ENCODE peak calls at places on chromosome 17, in six cellular contexts. W is GM20000; Z is fibroblast of lung; M is suprapubic skin; N is CD8-positive, alpha-beta T cell; Q is fibroblast of mammary gland. U is an unnamed sample.

GRCh38 chr17:58446086-58446485 is 28.8 kb upstream of the RNF43 start:
- DNase-seq in W (no peak), Z (no peak), M (no peak), N (no peak), Q (no peak), U (no peak)

GRCh38 chr17:36127199-36127881 is 23.7 kb downstream of the CCL4 start:
- DNase-seq in W (no peak), Z (no peak), M (no peak), N (no peak), Q (no peak), U (peak; percentile 47)

GRCh38 chr17:42563950-42564349 is 2.0 kb downstream of the COASY start:
- DNase-seq in W (no peak), Z (no peak), M (no peak), N (no peak), Q (no peak), U (no peak)

GRCh38 chr17:1398900-1399299 is 1.1 kb downstream of the YWHAE start:
- DNase-seq in W (no peak), Z (peak; percentile 44), M (no peak), N (no peak), Q (peak; percentile 42), U (no peak)

GRCh38 chr17:77381731-77382130 is 241.0 kb downstream of the SEC14L1 start:
- DNase-seq in W (no peak), Z (no peak), M (no peak), N (no peak), Q (no peak), U (no peak)

GRCh38 chr17:8409966-8410881 is 12.6 kb upstream of the RNF222 start:
- DNase-seq in W (peak; percentile 70), Z (peak; percentile 68), M (peak; percentile 92), N (peak; percentile 70), Q (peak; percentile 84), U (peak; percentile 71)

GRCh38 chr17:57948555-57949420 is 6.4 kb downstream of the CUEDC1 start:
- DNase-seq in W (no peak), Z (peak; percentile 98), M (peak; percentile 75), N (no peak), Q (peak; percentile 98), U (no peak)

GRCh38 chr17:57638284-57638683 is 106.8 kb downstream of the CCDC182 start:
- DNase-seq in W (no peak), Z (no peak), M (no peak), N (no peak), Q (no peak), U (no peak)

GRCh38 chr17:34357398-34357797 is 1.1 kb downstream of the CCL13 start:
- DNase-seq in W (no peak), Z (no peak), M (no peak), N (no peak), Q (no peak), U (no peak)

GRCh38 chr17:67813803-67814180 is 11.5 kb upstream of the BPTF start:
- DNase-seq in W (no peak), Z (no peak), M (no peak), N (no peak), Q (no peak), U (no peak)

GRCh38 chr17:64152428-64153125 is 22.6 kb upstream of the ERN1 start:
- DNase-seq in W (no peak), Z (no peak), M (peak; percentile 35), N (no peak), Q (no peak), U (no peak)

GRCh38 chr17:35498429-35499178 is 38.9 kb downstream of the SLFN12L start:
- DNase-seq in W (no peak), Z (no peak), M (no peak), N (no peak), Q (no peak), U (no peak)

GRCh38 chr17:33725675-33726271 is 432.7 kb upstream of the ASIC2 start:
- DNase-seq in W (peak; percentile 45), Z (peak; percentile 1), M (no peak), N (no peak), Q (peak; percentile 17), U (peak; percentile 53)

GRCh38 chr17:76645481-76645880 is 1.9 kb upstream of the ST6GALNAC1 start:
- DNase-seq in W (no peak), Z (no peak), M (peak; percentile 0), N (no peak), Q (no peak), U (no peak)

GRCh38 chr17:39365252-39365651 is 36.2 kb downstream of the FBXL20 start:
- DNase-seq in W (no peak), Z (peak; percentile 85), M (no peak), N (no peak), Q (peak; percentile 77), U (no peak)

GRCh38 chr17:2347805-2348685 is 10.7 kb downstream of the SGSM2 start:
- DNase-seq in W (no peak), Z (peak; percentile 74), M (peak; percentile 63), N (no peak), Q (peak; percentile 93), U (no peak)

GRCh38 chr17:5097101-5097834 is 14.4 kb downstream of the ZNF232 start:
- DNase-seq in W (no peak), Z (no peak), M (peak; percentile 84), N (peak; percentile 36), Q (no peak), U (peak; percentile 25)

GRCh38 chr17:64282753-64283080 is 19.7 kb upstream of the TEX2 start:
- DNase-seq in W (no peak), Z (no peak), M (no peak), N (no peak), Q (no peak), U (no peak)

GRCh38 chr17:79978545-79978852 is 57.2 kb downstream of the TBC1D16 start:
- DNase-seq in W (no peak), Z (no peak), M (peak; percentile 68), N (no peak), Q (peak; percentile 38), U (no peak)

GRCh38 chr17:34178047-34178446 is 77.0 kb upstream of the CCL2 start:
- DNase-seq in W (no peak), Z (peak; percentile 20), M (no peak), N (no peak), Q (no peak), U (no peak)

GRCh38 chr17:39069114-39069756 is 82.2 kb downstream of the PLXDC1 start:
- DNase-seq in W (peak; percentile 68), Z (peak; percentile 46), M (no peak), N (no peak), Q (peak; percentile 53), U (peak; percentile 78)

GRCh38 chr17:9986754-9987382 is 81.8 kb upstream of the RCVRN start:
- DNase-seq in W (no peak), Z (no peak), M (no peak), N (no peak), Q (no peak), U (no peak)

DNA sequence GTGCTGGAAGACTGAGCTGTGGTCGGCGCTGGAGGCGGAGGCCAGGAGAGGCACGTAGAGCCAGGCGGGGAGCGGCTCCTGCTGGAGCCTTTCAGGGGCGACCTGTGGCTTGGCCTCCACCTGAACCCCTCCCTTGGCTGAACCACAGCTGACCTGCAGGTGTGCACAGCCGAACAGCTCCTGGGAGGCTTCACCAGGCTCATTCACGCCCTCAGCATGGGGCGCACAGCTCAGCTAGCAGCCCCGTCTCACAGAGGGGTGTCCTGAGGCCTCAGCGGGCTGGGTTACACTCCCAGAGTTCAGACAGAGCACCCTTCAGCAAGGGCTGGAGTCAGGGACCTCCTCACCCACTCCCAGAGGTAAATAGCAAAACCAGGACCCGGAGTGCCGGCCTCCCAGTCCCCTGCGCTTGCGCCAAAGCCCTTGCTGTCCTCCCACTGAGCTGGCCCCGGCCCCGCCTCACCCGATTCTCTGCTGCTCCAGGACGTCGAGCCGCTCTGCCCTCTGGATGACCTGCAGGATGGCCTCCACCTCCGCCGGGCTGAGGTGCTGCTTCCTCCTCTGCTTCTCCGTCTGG is 31.7 kb downstream of the RPH3AL start:
- DNase-seq in W (no peak), Z (no peak), M (peak; percentile 55), N (no peak), Q (no peak), U (no peak)
- TF ChIP-seq CTCF in W (no peak), Z (no peak), M (no peak), N (no peak), Q (no peak), U (no peak)

GRCh38 chr17:6426356-6427101 is 8.4 kb downstream of the AIPL1 start:
- DNase-seq in W (no peak), Z (no peak), M (no peak), N (no peak), Q (no peak), U (no peak)

GRCh38 chr17:6427284-6427781 is 7.6 kb downstream of the AIPL1 start:
- DNase-seq in W (peak; percentile 52), Z (peak; percentile 62), M (no peak), N (peak; percentile 18), Q (peak; percentile 17), U (peak; percentile 43)

GRCh38 chr17:6428207-6428965 is 6.5 kb downstream of the AIPL1 start:
- DNase-seq in W (no peak), Z (no peak), M (no peak), N (no peak), Q (no peak), U (no peak)

GRCh38 chr17:6429266-6429665 is 5.7 kb downstream of the AIPL1 start:
- DNase-seq in W (no peak), Z (no peak), M (no peak), N (no peak), Q (no peak), U (no peak)

DNA sequence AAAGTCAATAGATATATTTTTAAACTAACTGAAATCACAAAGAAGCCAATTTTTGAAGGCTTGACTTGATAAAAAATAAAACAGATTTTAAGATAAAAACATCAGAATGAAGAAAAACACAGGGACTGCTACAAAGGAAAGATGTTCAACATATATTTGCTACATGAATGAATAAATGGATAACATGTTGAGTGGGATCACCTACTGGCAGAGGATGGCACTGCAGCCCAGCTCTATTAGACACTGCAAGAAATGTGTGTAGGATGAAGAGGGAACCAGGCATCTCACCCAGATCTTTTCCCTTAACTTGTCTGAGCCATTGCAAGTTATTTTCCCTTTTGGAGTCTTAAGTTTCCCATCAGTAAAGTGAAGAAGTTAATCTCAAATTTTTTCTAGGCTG is 4.2 kb downstream of the AIPL1 start:
- DNase-seq in W (no peak), Z (no peak), M (no peak), N (no peak), Q (peak; percentile 13), U (no peak)
- TF ChIP-seq CTCF in W (peak; percentile 20), Z (peak; percentile 43), M (no peak), N (no peak), Q (peak; percentile 44), U (no peak)

GRCh38 chr17:75271955-75272847 is 1.2 kb upstream of the MIF4GD start:
- DNase-seq in W (no peak), Z (peak; percentile 65), M (no peak), N (no peak), Q (peak; percentile 50), U (no peak)

GRCh38 chr17:75268931-75269330 is 2.1 kb downstream of the MIF4GD start:
- DNase-seq in W (no peak), Z (no peak), M (no peak), N (no peak), Q (no peak), U (no peak)

GRCh38 chr17:75270966-75271232 is at the start of gene MIF4GD:
- DNase-seq in W (no peak), Z (peak; percentile 62), M (no peak), N (no peak), Q (peak; percentile 54), U (no peak)

GRCh38 chr17:75271233-75271954 is 363 bp upstream of the MIF4GD start:
- DNase-seq in W (peak; percentile 99), Z (no peak), M (peak; percentile 77), N (peak; percentile 88), Q (no peak), U (peak; percentile 96)

GRCh38 chr17:75270218-75270965 is 639 bp downstream of the MIF4GD start:
- DNase-seq in W (peak; percentile 88), Z (peak; percentile 76), M (peak; percentile 85), N (peak; percentile 16), Q (peak; percentile 76), U (peak; percentile 81)
- TF ChIP-seq CTCF in W (peak; percentile 8), Z (peak; percentile 48), M (no peak), N (no peak), Q (peak; percentile 38), U (peak; percentile 40)

GRCh38 chr17:81519284-81520020 is 6.9 kb upstream of the ACTG1 start:
- DNase-seq in W (peak; percentile 85), Z (no peak), M (peak; percentile 74), N (peak; percentile 59), Q (no peak), U (peak; percentile 77)
- TF ChIP-seq CTCF in W (peak; percentile 36), Z (peak; percentile 4), M (peak; percentile 75), N (peak; percentile 96), Q (no peak), U (peak; percentile 42)